ENCODE peak calls at places on chromosomes 11 and 22, in seven cellular contexts. D is GM23338, S is neural progenitor cell, K is endodermal cell, R is dorsolateral prefrontal cortex, E is pancreas, Z is upper lobe of right lung. H is an unnamed sample.

GRCh38 chr22:39205344-39206021 is 39.3 kb downstream of the PDGFB start:
- DNase-seq in Z (peak), S (no peak), R (no peak), D (no peak), K (peak), E (no peak), H (no peak)

GRCh38 chr11:69450064-69450856 is 31.2 kb upstream of the LINC01488 start:
- DNase-seq in E (no peak), R (no peak), S (no peak), D (no peak), Z (no peak), K (no peak), H (no peak)

GRCh38 chr22:19271273-19271855 is 20.2 kb downstream of the CLTCL1 start:
- DNase-seq in K (no peak), E (no peak), S (no peak), R (no peak), D (no peak), Z (no peak), H (no peak)

GRCh38 chr11:1336836-1337646 is 27.6 kb upstream of the TOLLIP start:
- DNase-seq in Z (peak), D (peak), S (peak), R (no peak), K (peak), E (peak), H (peak)

GRCh38 chr11:66288866-66289547 is at the start of gene YIF1A:
- DNase-seq in E (peak), D (peak), Z (peak), K (peak), S (peak), R (peak), H (peak)

GRCh38 chr11:73194034-73194507 is 24.0 kb upstream of the P2RY2 start:
- DNase-seq in D (no peak), K (no peak), S (no peak), R (peak), E (no peak), Z (no peak), H (peak)

GRCh38 chr11:121794671-121795070 is 321.3 kb downstream of the BLID start:
- DNase-seq in R (peak), E (no peak), S (no peak), D (no peak), K (no peak), Z (no peak), H (no peak)

GRCh38 chr11:78370406-78371172 is 47.0 kb downstream of the GAB2 start:
- DNase-seq in Z (no peak), S (no peak), R (no peak), K (no peak), E (no peak), D (no peak), H (no peak)

GRCh38 chr22:47775686-47776085 is 1013.2 kb downstream of the TBC1D22A start:
- DNase-seq in D (no peak), Z (no peak), R (no peak), E (no peak), K (no peak), S (no peak), H (no peak)

GRCh38 chr22:21020802-21021429 is 6.0 kb downstream of the P2RX6 start:
- DNase-seq in E (no peak), D (peak), R (no peak), S (peak), Z (no peak), K (peak), H (no peak)

GRCh38 chr11:128690746-128691091 is 3.2 kb upstream of the FLI1 start:
- DNase-seq in Z (no peak), R (no peak), D (peak), K (peak), S (peak), E (no peak), H (no peak)

GRCh38 chr11:17403977-17404759 is 15.7 kb upstream of the KCNJ11 start:
- DNase-seq in E (no peak), Z (no peak), D (no peak), K (no peak), R (no peak), S (no peak), H (no peak)

GRCh38 chr22:24051568-24051967 is 40.5 kb downstream of the CABIN1 start:
- DNase-seq in R (no peak), Z (no peak), D (no peak), K (no peak), S (no peak), E (no peak), H (no peak)

GRCh38 chr22:42134033-42135020 is 3.7 kb upstream of the CYP2D6 start:
- DNase-seq in Z (no peak), E (no peak), S (no peak), R (peak), K (no peak), D (no peak), H (peak)

GRCh38 chr11:92782806-92783205 is 186.6 kb upstream of the MTNR1B start:
- DNase-seq in R (no peak), E (no peak), K (no peak), Z (no peak), D (no peak), S (no peak), H (no peak)

GRCh38 chr11:27861706-27862430 is 161.6 kb upstream of the BDNF start:
- DNase-seq in Z (no peak), R (no peak), K (no peak), D (no peak), S (no peak), E (no peak), H (no peak)

GRCh38 chr22:35337932-35338331 is 38.2 kb downstream of the TOM1 start:
- DNase-seq in E (no peak), K (peak), R (no peak), Z (no peak), D (peak), S (no peak), H (no peak)

GRCh38 chr11:133835258-133836075 is 9.8 kb downstream of the SPATA19 start:
- DNase-seq in R (peak), S (peak), D (peak), K (peak), E (no peak), Z (no peak), H (no peak)

GRCh38 chr11:6632116-6633073 is 13.2 kb upstream of the TPP1 start:
- DNase-seq in Z (no peak), S (no peak), D (no peak), R (no peak), K (no peak), E (no peak), H (no peak)

GRCh38 chr11:72217856-72218745 is 1.5 kb downstream of the FOLR2 start:
- DNase-seq in K (peak), E (no peak), D (no peak), Z (no peak), R (no peak), S (no peak), H (no peak)

GRCh38 chr11:133747409-133747808 is 97.9 kb downstream of the SPATA19 start:
- DNase-seq in R (no peak), D (no peak), S (no peak), Z (no peak), K (no peak), E (no peak), H (no peak)

GRCh38 chr11:63671322-63672155 is at the start of gene ATL3:
- DNase-seq in S (peak), Z (peak), R (peak), E (peak), D (peak), K (peak), H (peak)

GRCh38 chr11:63672934-63673539 is 1.9 kb upstream of the ATL3 start:
- DNase-seq in R (no peak), Z (no peak), D (no peak), E (no peak), S (no peak), K (no peak), H (no peak)

GRCh38 chr11:63670077-63670737 is 969 bp downstream of the ATL3 start:
- DNase-seq in Z (no peak), D (no peak), K (no peak), S (no peak), E (no peak), R (no peak), H (no peak)

GRCh38 chr11:63672156-63672463 is 934 bp upstream of the ATL3 start:
- DNase-seq in D (no peak), R (no peak), Z (no peak), S (no peak), K (no peak), E (no peak), H (no peak)

DNA sequence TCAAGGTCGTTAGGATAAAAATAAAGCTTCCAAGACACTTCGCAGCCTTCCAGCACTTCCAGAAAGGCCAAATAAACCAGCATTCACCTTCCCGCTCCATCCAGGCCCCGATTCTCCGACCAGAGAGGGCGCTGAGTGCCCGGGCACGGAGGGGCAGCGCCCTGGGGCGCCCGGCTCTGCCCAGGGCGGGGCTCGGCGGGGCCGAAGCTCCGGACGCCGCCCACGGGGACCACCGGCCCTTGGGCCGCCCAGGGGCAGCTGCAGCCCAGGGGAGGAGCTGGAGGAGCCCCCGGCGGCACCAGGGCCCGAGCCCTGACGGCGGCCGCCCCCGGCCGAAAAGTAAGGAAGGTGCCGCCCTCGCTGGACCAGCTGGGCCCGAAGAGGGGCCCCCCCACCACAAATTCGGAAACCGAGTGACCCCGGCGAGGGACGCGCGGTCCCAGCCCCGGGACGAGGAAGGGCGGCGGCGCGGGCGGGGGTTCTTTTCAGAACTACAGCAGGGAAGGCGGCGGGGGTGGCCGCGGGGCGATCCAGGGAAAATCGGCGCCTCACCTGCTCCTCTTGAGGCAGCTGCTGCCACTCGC is 346 bp downstream of the ATL3 start:
- DNase-seq in E (peak), R (peak), Z (peak), K (peak), S (peak), D (peak), H (peak)
- TF ChIP-seq CTCF in E (no peak), R (peak), Z (peak), K (peak), S (peak), D (peak), H (no peak)

DNA sequence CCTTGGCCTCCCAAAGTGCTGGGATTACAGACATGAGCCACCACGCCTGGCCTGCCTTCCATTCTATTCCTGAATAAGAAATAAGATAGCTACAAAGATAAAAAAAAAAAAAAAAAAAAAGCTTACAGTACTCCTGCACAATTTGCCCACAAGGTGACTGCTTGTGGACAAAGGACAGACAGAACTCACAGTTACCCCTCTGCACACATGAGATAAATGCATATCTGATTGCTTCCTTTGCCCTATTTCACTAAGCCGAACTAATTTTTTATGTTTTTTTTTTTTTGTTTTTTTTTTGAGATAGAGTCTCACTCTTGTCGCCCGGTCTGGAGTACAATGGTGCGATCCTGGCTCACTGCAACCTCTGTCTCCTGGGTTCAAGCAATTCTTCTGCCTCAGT is 23.6 kb upstream of the HSPA8 start:
- DNase-seq in K (no peak), D (no peak), S (no peak), R (no peak), Z (no peak), E (no peak), H (no peak)
- H3K27ac ChIP-seq in K (no peak), D (no peak), S (no peak), R (no peak), Z (no peak), E (no peak), H (no peak)

DNA sequence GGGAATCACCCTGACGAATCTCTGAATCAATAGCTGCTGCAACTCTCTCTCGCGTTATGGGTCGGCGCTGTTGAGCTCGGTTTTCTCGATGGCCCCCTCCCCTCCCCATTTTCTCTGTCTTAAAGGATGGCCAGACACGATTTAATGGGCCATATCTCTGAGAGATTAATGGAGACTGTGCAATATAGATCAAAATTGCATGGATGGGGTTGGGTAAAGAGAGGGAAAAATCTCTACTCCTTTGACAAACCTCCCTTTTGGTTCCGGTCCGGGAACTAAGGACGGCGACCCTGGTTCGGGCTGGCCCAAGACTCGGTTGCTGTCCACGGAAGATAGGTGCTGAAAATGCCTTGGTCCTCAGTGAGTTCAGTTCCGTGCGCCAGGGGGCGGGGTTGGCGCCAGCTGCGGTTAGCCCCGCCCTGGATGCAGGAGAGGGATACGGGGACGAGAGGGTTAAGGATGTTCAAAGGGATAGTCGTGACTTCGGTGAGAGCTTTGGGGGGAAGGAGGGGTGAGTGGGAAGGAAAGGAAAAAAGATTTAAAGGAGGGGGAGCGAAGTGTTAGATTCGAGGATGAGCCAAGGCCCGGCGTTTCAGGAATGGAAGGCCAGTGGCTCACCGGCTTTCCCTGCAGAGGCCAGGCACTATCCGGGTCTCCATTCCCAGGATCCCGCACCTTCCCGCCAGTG is 103.6 kb upstream of the HSD17B12 start:
- DNase-seq in E (no peak), K (peak), S (peak), D (peak), Z (no peak), R (no peak), H (no peak)
- TF ChIP-seq CTCF in E (no peak), K (peak), S (peak), D (peak), Z (peak), R (peak), H (no peak)

DNA sequence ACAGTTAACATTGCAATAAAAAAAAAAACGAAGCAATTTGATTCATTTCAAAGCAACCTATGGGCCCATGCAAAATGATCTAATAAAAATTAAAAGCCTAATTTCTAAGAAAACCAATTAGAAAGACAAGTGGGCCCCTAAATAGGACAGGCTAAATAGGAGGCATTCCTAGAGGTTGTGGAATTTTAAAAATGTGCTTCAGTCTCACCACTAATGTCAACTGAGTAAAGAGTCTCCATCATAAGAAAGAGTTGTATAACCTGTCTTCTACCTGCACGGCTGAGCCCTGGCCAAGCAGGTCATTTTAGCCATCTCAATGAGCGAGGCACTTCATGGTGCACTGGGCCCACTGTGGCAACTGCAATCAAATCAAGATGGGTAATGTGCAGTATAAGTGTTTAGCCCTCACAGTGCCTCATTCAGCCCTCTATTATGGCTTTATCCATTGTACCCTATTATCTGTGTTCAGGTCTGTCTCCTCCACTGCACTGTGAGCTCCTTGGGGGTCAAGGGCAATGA is 76.4 kb downstream of the PRSS23 start:
- DNase-seq in S (no peak), R (no peak), E (no peak), K (no peak), D (peak), Z (no peak), H (no peak)
- H3K27ac ChIP-seq in S (no peak), R (no peak), E (no peak), K (no peak), D (no peak), Z (no peak), H (no peak)

GRCh38 chr11:101759771-101760450 is 154.9 kb upstream of the CEP126 start:
- DNase-seq in S (no peak), K (no peak), R (no peak), D (peak), E (no peak), Z (no peak), H (no peak)
- TF ChIP-seq CTCF in S (no peak), K (peak), R (no peak), D (no peak), E (no peak), Z (peak), H (no peak)

GRCh38 chr22:32617271-32617670 is 142.7 kb downstream of the FBXO7 start:
- DNase-seq in K (no peak), R (no peak), E (no peak), S (no peak), D (no peak), Z (no peak), H (no peak)
- H3K27ac ChIP-seq in K (no peak), R (no peak), E (no peak), S (no peak), D (no peak), Z (peak), H (peak)

DNA sequence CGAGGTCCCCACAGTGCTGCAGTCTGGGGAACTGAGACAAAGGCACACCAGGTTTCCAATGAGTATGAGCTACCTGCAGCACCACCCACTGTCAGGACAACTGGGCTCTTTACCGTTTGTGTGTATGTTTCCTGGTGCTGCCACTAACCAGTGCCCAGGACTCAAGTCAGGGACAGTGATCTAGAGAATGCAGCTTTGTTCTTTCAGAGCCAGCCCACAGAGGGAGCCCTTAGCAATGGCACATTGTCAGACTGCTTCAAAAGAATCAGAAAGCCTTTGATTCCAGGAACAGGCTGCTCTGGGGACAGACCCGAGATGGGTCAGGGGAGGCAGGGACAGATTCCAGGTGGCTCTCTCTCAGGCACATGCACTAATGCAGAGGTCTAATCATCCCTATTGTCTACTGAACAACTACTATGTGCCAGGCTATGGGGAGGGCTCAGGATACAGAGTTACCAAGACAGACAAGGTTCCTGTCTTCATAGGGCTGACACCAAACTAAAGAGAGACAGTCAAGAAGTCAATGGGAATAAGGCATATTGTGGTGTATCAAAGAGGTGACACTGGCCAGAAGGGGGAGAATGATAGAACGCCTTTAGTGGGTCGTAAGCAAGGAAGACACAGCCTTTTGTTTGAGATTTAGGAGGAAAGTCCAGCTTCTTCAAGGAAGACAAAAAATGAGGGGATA is 103.7 kb downstream of the VPREB1 start:
- DNase-seq in D (peak), K (peak), R (peak), E (no peak), Z (no peak), S (peak), H (no peak)
- TF ChIP-seq CTCF in D (peak), K (peak), R (peak), E (no peak), Z (no peak), S (peak), H (no peak)

GRCh38 chr11:2377511-2378443 is 667 bp downstream of the CD81 start:
- DNase-seq in Z (peak), E (peak), K (peak), D (peak), S (peak), R (peak), H (peak)
- H3K27ac ChIP-seq in Z (peak), E (peak), K (peak), D (no peak), S (no peak), R (peak), H (peak)

H was measured in breast epithelium.